ENCODE peak calls at places on chromosomes 12 and 14, in five cellular contexts. One of them, this sample, is unnamed.
A peak's percentile ranks its signal among the peaks of the same experiment; 100 is the strongest.

GRCh38 chr12:23221066-23221465 is 596.1 kb downstream of the ETNK1 start:
- DNase-seq in activated gamma-delta T cell treated with anti-CD3 and anti-CD28 coated beads, Interleukin-2, amount 50 U/mL, for 16 hours: no peak
- DNase-seq in NCI-H460: no peak
- DNase-seq in anterior cingulate cortex: no peak
- DNase-seq in body of pancreas: no peak
- DNase-seq in this sample: no peak

GRCh38 chr14:53663709-53664108 is 292.9 kb downstream of the BMP4 start:
- DNase-seq in anterior cingulate cortex: no peak
- DNase-seq in activated gamma-delta T cell treated with anti-CD3 and anti-CD28 coated beads, Interleukin-2, amount 50 U/mL, for 16 hours: no peak
- DNase-seq in body of pancreas: no peak
- DNase-seq in NCI-H460: no peak
- DNase-seq in this sample: no peak

GRCh38 chr14:51304956-51305355 is 64.9 kb downstream of the TMX1 start:
- DNase-seq in body of pancreas: no peak
- DNase-seq in anterior cingulate cortex: no peak
- DNase-seq in activated gamma-delta T cell treated with anti-CD3 and anti-CD28 coated beads, Interleukin-2, amount 50 U/mL, for 16 hours: no peak
- DNase-seq in NCI-H460: no peak
- DNase-seq in this sample: no peak

GRCh38 chr12:46908236-46908935 is 82.6 kb upstream of the SLC38A4 start:
- DNase-seq in activated gamma-delta T cell treated with anti-CD3 and anti-CD28 coated beads, Interleukin-2, amount 50 U/mL, for 16 hours: no peak
- DNase-seq in NCI-H460: no peak
- DNase-seq in body of pancreas: no peak
- DNase-seq in anterior cingulate cortex: no peak
- DNase-seq in this sample: no peak

GRCh38 chr14:20262642-20263128 is 23.6 kb downstream of the OR11H4 start:
- DNase-seq in activated gamma-delta T cell treated with anti-CD3 and anti-CD28 coated beads, Interleukin-2, amount 50 U/mL, for 16 hours: no peak
- DNase-seq in body of pancreas: no peak
- DNase-seq in NCI-H460: peak; percentile 30
- DNase-seq in anterior cingulate cortex: no peak
- DNase-seq in this sample: no peak

GRCh38 chr12:53726946-53727309 is 324 bp downstream of the CALCOCO1 start:
- DNase-seq in body of pancreas: no peak
- DNase-seq in anterior cingulate cortex: no peak
- DNase-seq in activated gamma-delta T cell treated with anti-CD3 and anti-CD28 coated beads, Interleukin-2, amount 50 U/mL, for 16 hours: no peak
- DNase-seq in NCI-H460: no peak
- DNase-seq in this sample: no peak

GRCh38 chr12:85390281-85390680 is 110.3 kb downstream of the ALX1 start:
- DNase-seq in activated gamma-delta T cell treated with anti-CD3 and anti-CD28 coated beads, Interleukin-2, amount 50 U/mL, for 16 hours: no peak
- DNase-seq in anterior cingulate cortex: no peak
- DNase-seq in body of pancreas: no peak
- DNase-seq in NCI-H460: no peak
- DNase-seq in this sample: no peak

GRCh38 chr12:76649091-76649490 is 89.5 kb upstream of the OSBPL8 start:
- DNase-seq in body of pancreas: no peak
- DNase-seq in NCI-H460: no peak
- DNase-seq in anterior cingulate cortex: no peak
- DNase-seq in activated gamma-delta T cell treated with anti-CD3 and anti-CD28 coated beads, Interleukin-2, amount 50 U/mL, for 16 hours: no peak
- DNase-seq in this sample: no peak

GRCh38 chr12:14443531-14443930 is 78.0 kb downstream of the ATF7IP start:
- DNase-seq in NCI-H460: no peak
- DNase-seq in anterior cingulate cortex: no peak
- DNase-seq in body of pancreas: no peak
- DNase-seq in activated gamma-delta T cell treated with anti-CD3 and anti-CD28 coated beads, Interleukin-2, amount 50 U/mL, for 16 hours: no peak
- DNase-seq in this sample: no peak

GRCh38 chr14:26281280-26281998 is 316.4 kb downstream of the NOVA1 start:
- DNase-seq in activated gamma-delta T cell treated with anti-CD3 and anti-CD28 coated beads, Interleukin-2, amount 50 U/mL, for 16 hours: no peak
- DNase-seq in anterior cingulate cortex: no peak
- DNase-seq in NCI-H460: peak; percentile 98
- DNase-seq in body of pancreas: no peak
- DNase-seq in this sample: no peak

GRCh38 chr12:6965714-6966113 is 4.8 kb downstream of the PHB2 start:
- DNase-seq in NCI-H460: no peak
- DNase-seq in anterior cingulate cortex: no peak
- DNase-seq in body of pancreas: no peak
- DNase-seq in activated gamma-delta T cell treated with anti-CD3 and anti-CD28 coated beads, Interleukin-2, amount 50 U/mL, for 16 hours: no peak
- DNase-seq in this sample: no peak

GRCh38 chr14:22898302-22898894 is 15.4 kb downstream of the REM2 start:
- DNase-seq in activated gamma-delta T cell treated with anti-CD3 and anti-CD28 coated beads, Interleukin-2, amount 50 U/mL, for 16 hours: no peak
- DNase-seq in anterior cingulate cortex: no peak
- DNase-seq in NCI-H460: no peak
- DNase-seq in body of pancreas: no peak
- DNase-seq in this sample: no peak

GRCh38 chr12:26971963-26972362 is 33.7 kb downstream of the FGFR1OP2 start:
- DNase-seq in activated gamma-delta T cell treated with anti-CD3 and anti-CD28 coated beads, Interleukin-2, amount 50 U/mL, for 16 hours: peak; percentile 56
- DNase-seq in anterior cingulate cortex: no peak
- DNase-seq in body of pancreas: no peak
- DNase-seq in NCI-H460: no peak
- DNase-seq in this sample: no peak

GRCh38 chr14:34035177-34035933 is 84.5 kb upstream of the EGLN3 start:
- DNase-seq in body of pancreas: no peak
- DNase-seq in NCI-H460: no peak
- DNase-seq in anterior cingulate cortex: no peak
- DNase-seq in activated gamma-delta T cell treated with anti-CD3 and anti-CD28 coated beads, Interleukin-2, amount 50 U/mL, for 16 hours: no peak
- DNase-seq in this sample: no peak

GRCh38 chr14:70234066-70234950 is 45.6 kb upstream of the SLC8A3 start:
- DNase-seq in activated gamma-delta T cell treated with anti-CD3 and anti-CD28 coated beads, Interleukin-2, amount 50 U/mL, for 16 hours: no peak
- DNase-seq in anterior cingulate cortex: no peak
- DNase-seq in NCI-H460: no peak
- DNase-seq in body of pancreas: no peak
- DNase-seq in this sample: no peak

GRCh38 chr12:13101854-13102375 is 1.6 kb downstream of the GSG1 start:
- DNase-seq in anterior cingulate cortex: no peak
- DNase-seq in NCI-H460: peak; percentile 38
- DNase-seq in body of pancreas: peak; percentile 53
- DNase-seq in activated gamma-delta T cell treated with anti-CD3 and anti-CD28 coated beads, Interleukin-2, amount 50 U/mL, for 16 hours: no peak
- DNase-seq in this sample: no peak

GRCh38 chr12:29216266-29216665 is 67.2 kb downstream of the FAR2 start:
- DNase-seq in anterior cingulate cortex: no peak
- DNase-seq in NCI-H460: no peak
- DNase-seq in activated gamma-delta T cell treated with anti-CD3 and anti-CD28 coated beads, Interleukin-2, amount 50 U/mL, for 16 hours: no peak
- DNase-seq in body of pancreas: no peak
- DNase-seq in this sample: no peak

GRCh38 chr14:105935384-105935783 is 409.0 kb downstream of the TMEM121 start:
- DNase-seq in NCI-H460: no peak
- DNase-seq in activated gamma-delta T cell treated with anti-CD3 and anti-CD28 coated beads, Interleukin-2, amount 50 U/mL, for 16 hours: no peak
- DNase-seq in anterior cingulate cortex: no peak
- DNase-seq in body of pancreas: no peak
- DNase-seq in this sample: no peak

GRCh38 chr12:121154793-121155375 is 22.2 kb downstream of the P2RX7 start:
- DNase-seq in NCI-H460: no peak
- DNase-seq in anterior cingulate cortex: no peak
- DNase-seq in body of pancreas: no peak
- DNase-seq in activated gamma-delta T cell treated with anti-CD3 and anti-CD28 coated beads, Interleukin-2, amount 50 U/mL, for 16 hours: no peak
- DNase-seq in this sample: no peak

This sample was measured in lung.